ENCODE peak calls at places on chromosome 20, in eight cellular contexts. One of them, this sample, is unnamed.

GRCh38 chr20:32564921-32565734 is 20.0 kb downstream of the NOL4L start:
- DNase-seq in LHCN-M2: no peak
- DNase-seq in IMR-90: no peak
- DNase-seq in AG08395: no peak
- DNase-seq in NCI-H774: no peak
- DNase-seq in psoas muscle: peak
- DNase-seq in CD8-positive, alpha-beta memory T cell: no peak
- DNase-seq in non-pigmented ciliary epithelial cell: no peak
- DNase-seq in this sample: no peak

GRCh38 chr20:39795401-39796272 is 833.5 kb downstream of the DHX35 start:
- DNase-seq in non-pigmented ciliary epithelial cell: no peak
- DNase-seq in IMR-90: peak
- DNase-seq in CD8-positive, alpha-beta memory T cell: no peak
- DNase-seq in psoas muscle: no peak
- DNase-seq in NCI-H774: no peak
- DNase-seq in LHCN-M2: peak
- DNase-seq in AG08395: peak
- DNase-seq in this sample: no peak

GRCh38 chr20:39190666-39191570 is 228.8 kb downstream of the DHX35 start:
- DNase-seq in AG08395: peak
- DNase-seq in non-pigmented ciliary epithelial cell: no peak
- DNase-seq in LHCN-M2: peak
- DNase-seq in psoas muscle: no peak
- DNase-seq in NCI-H774: no peak
- DNase-seq in IMR-90: peak
- DNase-seq in CD8-positive, alpha-beta memory T cell: no peak
- DNase-seq in this sample: no peak

GRCh38 chr20:25470045-25470444 is 62.6 kb downstream of the GINS1 start:
- DNase-seq in non-pigmented ciliary epithelial cell: no peak
- DNase-seq in LHCN-M2: peak
- DNase-seq in IMR-90: peak
- DNase-seq in AG08395: no peak
- DNase-seq in psoas muscle: no peak
- DNase-seq in NCI-H774: no peak
- DNase-seq in CD8-positive, alpha-beta memory T cell: no peak
- DNase-seq in this sample: peak

GRCh38 chr20:20012517-20012916 is 4.6 kb upstream of the NAA20 start:
- DNase-seq in psoas muscle: no peak
- DNase-seq in CD8-positive, alpha-beta memory T cell: no peak
- DNase-seq in IMR-90: no peak
- DNase-seq in AG08395: no peak
- DNase-seq in NCI-H774: no peak
- DNase-seq in LHCN-M2: no peak
- DNase-seq in non-pigmented ciliary epithelial cell: no peak
- DNase-seq in this sample: no peak

GRCh38 chr20:11867286-11867921 is 50.3 kb upstream of the BTBD3 start:
- DNase-seq in non-pigmented ciliary epithelial cell: no peak
- DNase-seq in NCI-H774: no peak
- DNase-seq in AG08395: peak
- DNase-seq in psoas muscle: no peak
- DNase-seq in IMR-90: peak
- DNase-seq in CD8-positive, alpha-beta memory T cell: no peak
- DNase-seq in LHCN-M2: peak
- DNase-seq in this sample: no peak

GRCh38 chr20:51345601-51346101 is 196.9 kb downstream of the NFATC2 start:
- DNase-seq in IMR-90: peak
- DNase-seq in CD8-positive, alpha-beta memory T cell: no peak
- DNase-seq in LHCN-M2: peak
- DNase-seq in non-pigmented ciliary epithelial cell: no peak
- DNase-seq in AG08395: peak
- DNase-seq in psoas muscle: peak
- DNase-seq in NCI-H774: no peak
- DNase-seq in this sample: no peak

GRCh38 chr20:38748863-38749153 is 548 bp downstream of the ACTR5 start:
- DNase-seq in psoas muscle: no peak
- DNase-seq in AG08395: no peak
- DNase-seq in CD8-positive, alpha-beta memory T cell: no peak
- DNase-seq in IMR-90: no peak
- DNase-seq in LHCN-M2: no peak
- DNase-seq in NCI-H774: no peak
- DNase-seq in non-pigmented ciliary epithelial cell: no peak
- DNase-seq in this sample: peak

GRCh38 chr20:8131598-8132014 is 460 bp upstream of the PLCB1 start:
- DNase-seq in NCI-H774: no peak
- DNase-seq in psoas muscle: no peak
- DNase-seq in non-pigmented ciliary epithelial cell: no peak
- DNase-seq in CD8-positive, alpha-beta memory T cell: no peak
- DNase-seq in AG08395: no peak
- DNase-seq in LHCN-M2: no peak
- DNase-seq in IMR-90: peak
- DNase-seq in this sample: no peak

GRCh38 chr20:58719971-58720371 is 27.4 kb downstream of the NPEPL1 start:
- DNase-seq in NCI-H774: no peak
- DNase-seq in IMR-90: no peak
- DNase-seq in non-pigmented ciliary epithelial cell: no peak
- DNase-seq in AG08395: no peak
- DNase-seq in LHCN-M2: no peak
- DNase-seq in CD8-positive, alpha-beta memory T cell: no peak
- DNase-seq in psoas muscle: no peak
- DNase-seq in this sample: no peak

GRCh38 chr20:44735816-44736169 is 9.9 kb upstream of the KCNK15 start:
- DNase-seq in LHCN-M2: no peak
- DNase-seq in CD8-positive, alpha-beta memory T cell: no peak
- DNase-seq in AG08395: no peak
- DNase-seq in non-pigmented ciliary epithelial cell: no peak
- DNase-seq in IMR-90: no peak
- DNase-seq in NCI-H774: no peak
- DNase-seq in psoas muscle: no peak
- DNase-seq in this sample: no peak

GRCh38 chr20:59573837-59574236 is 30.5 kb upstream of the PHACTR3 start:
- DNase-seq in CD8-positive, alpha-beta memory T cell: no peak
- DNase-seq in AG08395: no peak
- DNase-seq in LHCN-M2: no peak
- DNase-seq in NCI-H774: no peak
- DNase-seq in psoas muscle: no peak
- DNase-seq in IMR-90: no peak
- DNase-seq in non-pigmented ciliary epithelial cell: no peak
- DNase-seq in this sample: no peak

GRCh38 chr20:53753880-53754459 is 160.3 kb upstream of the ZNF217 start:
- DNase-seq in AG08395: no peak
- DNase-seq in CD8-positive, alpha-beta memory T cell: no peak
- DNase-seq in non-pigmented ciliary epithelial cell: no peak
- DNase-seq in psoas muscle: no peak
- DNase-seq in LHCN-M2: no peak
- DNase-seq in IMR-90: no peak
- DNase-seq in NCI-H774: no peak
- DNase-seq in this sample: no peak

GRCh38 chr20:13298692-13299373 is 77.8 kb downstream of the ISM1 start:
- DNase-seq in AG08395: no peak
- DNase-seq in LHCN-M2: no peak
- DNase-seq in NCI-H774: no peak
- DNase-seq in non-pigmented ciliary epithelial cell: no peak
- DNase-seq in psoas muscle: no peak
- DNase-seq in CD8-positive, alpha-beta memory T cell: no peak
- DNase-seq in IMR-90: no peak
- DNase-seq in this sample: no peak

GRCh38 chr20:10639762-10640556 is 33.8 kb downstream of the JAG1 start:
- DNase-seq in psoas muscle: no peak
- DNase-seq in NCI-H774: no peak
- DNase-seq in non-pigmented ciliary epithelial cell: no peak
- DNase-seq in LHCN-M2: no peak
- DNase-seq in CD8-positive, alpha-beta memory T cell: no peak
- DNase-seq in AG08395: no peak
- DNase-seq in IMR-90: no peak
- DNase-seq in this sample: no peak

GRCh38 chr20:18524646-18525045 is 16.9 kb downstream of the SEC23B start:
- DNase-seq in IMR-90: peak
- DNase-seq in NCI-H774: no peak
- DNase-seq in CD8-positive, alpha-beta memory T cell: no peak
- DNase-seq in LHCN-M2: peak
- DNase-seq in AG08395: peak
- DNase-seq in non-pigmented ciliary epithelial cell: no peak
- DNase-seq in psoas muscle: no peak
- DNase-seq in this sample: no peak

This sample was measured in Karpas-422.